ENCODE peak calls at places on chromosomes 1 and 21, in four cellular contexts. E is K562, I is HL-60, L is GM12891. J is an unnamed sample.

GRCh38 chr1:181152892-181153633 is 64.6 kb downstream of the IER5 start:
- DNase-seq in E (peak; percentile 90), I (peak; percentile 91), L (no peak), J (no peak)

GRCh38 chr1:229186373-229187056 is 84.4 kb upstream of the RAB4A start:
- DNase-seq in E (no peak), I (no peak), L (peak; percentile 65), J (peak; percentile 53)

GRCh38 chr1:229869225-229869624 is 197.8 kb upstream of the GALNT2 start:
- DNase-seq in E (no peak), I (no peak), L (no peak), J (no peak)

GRCh38 chr21:46199436-46200373 is 15.4 kb upstream of the SPATC1L start:
- DNase-seq in E (no peak), I (no peak), L (no peak), J (no peak)

GRCh38 chr1:53344921-53345838 is 17.3 kb upstream of the LRP8 start:
- DNase-seq in E (no peak), I (no peak), L (peak; percentile 50), J (peak; percentile 56)

GRCh38 chr1:115325876-115326275 is 12.2 kb downstream of the NGF start:
- DNase-seq in E (no peak), I (no peak), L (no peak), J (no peak)

GRCh38 chr1:111754964-111755320 is 759 bp upstream of the DDX20 start:
- DNase-seq in E (peak; percentile 56), I (peak; percentile 31), L (peak; percentile 24), J (no peak)

GRCh38 chr1:1890506-1891348 is at the start of gene GNB1:
- DNase-seq in E (peak; percentile 93), I (peak; percentile 77), L (peak; percentile 95), J (peak; percentile 48)

GRCh38 chr1:7401814-7402547 is 369.1 kb upstream of the VAMP3 start:
- DNase-seq in E (no peak), I (no peak), L (no peak), J (no peak)

GRCh38 chr1:101653482-101653946 is 343.2 kb downstream of the OLFM3 start:
- DNase-seq in E (no peak), I (no peak), L (no peak), J (no peak)

GRCh38 chr1:114819869-114820268 is 34.8 kb upstream of the SYCP1 start:
- DNase-seq in E (no peak), I (no peak), L (no peak), J (no peak)

GRCh38 chr1:226708342-226708780 is 30.7 kb downstream of the ITPKB start:
- DNase-seq in E (no peak), I (no peak), L (no peak), J (no peak)

GRCh38 chr21:44640761-44641160 is 3.6 kb downstream of the KRTAP10-10 start:
- DNase-seq in E (no peak), I (no peak), L (no peak), J (no peak)

GRCh38 chr21:27036736-27037301 is 69.9 kb upstream of the ADAMTS5 start:
- DNase-seq in E (no peak), I (no peak), L (no peak), J (no peak)

GRCh38 chr21:44299085-44299457 is 782 bp upstream of the PFKL start:
- DNase-seq in E (no peak), I (no peak), L (no peak), J (no peak)

GRCh38 chr1:2322593-2323295 is 68.6 kb downstream of the MORN1 start:
- DNase-seq in E (no peak), I (no peak), L (no peak), J (no peak)

GRCh38 chr1:207890136-207890738 is 20.7 kb downstream of the CD34 start:
- DNase-seq in E (no peak), I (peak; percentile 31), L (no peak), J (no peak)

GRCh38 chr1:39508857-39509305 is 17.4 kb downstream of the BMP8A start:
- DNase-seq in E (peak; percentile 29), I (no peak), L (peak; percentile 53), J (no peak)

GRCh38 chr1:23101891-23102688 is 66.6 kb downstream of the LUZP1 start:
- DNase-seq in E (no peak), I (no peak), L (no peak), J (no peak)

GRCh38 chr1:225882699-225883615 is 777 bp upstream of the TMEM63A start:
- DNase-seq in E (peak; percentile 77), I (peak; percentile 23), L (peak; percentile 68), J (no peak)

GRCh38 chr21:45427331-45428271 is 22.6 kb downstream of the COL18A1 start:
- DNase-seq in E (peak; percentile 84), I (no peak), L (no peak), J (no peak)

GRCh38 chr1:36389960-36390359 is 4.2 kb upstream of the STK40 start:
- DNase-seq in E (no peak), I (no peak), L (no peak), J (no peak)

GRCh38 chr1:91015794-91016550 is 5.9 kb downstream of the ZNF644 start:
- DNase-seq in E (no peak), I (no peak), L (no peak), J (no peak)

GRCh38 chr1:114589122-114589521 is 7.7 kb upstream of the BCAS2 start:
- DNase-seq in E (no peak), I (no peak), L (no peak), J (no peak)

GRCh38 chr1:242585616-242586354 is 61.3 kb upstream of the PLD5 start:
- DNase-seq in E (no peak), I (no peak), L (no peak), J (no peak)

GRCh38 chr1:116411784-116412479 is 38.9 kb downstream of the ATP1A1 start:
- DNase-seq in E (no peak), I (no peak), L (no peak), J (no peak)

GRCh38 chr1:40059292-40059959 is 18.9 kb downstream of the CAP1 start:
- DNase-seq in E (peak; percentile 36), I (peak; percentile 74), L (no peak), J (no peak)

GRCh38 chr1:51214615-51215131 is 21.4 kb upstream of the RNF11 start:
- DNase-seq in E (no peak), I (peak; percentile 76), L (no peak), J (no peak)

GRCh38 chr1:1683104-1683905 is 9.3 kb downstream of the SLC35E2B start:
- DNase-seq in E (peak; percentile 13), I (no peak), L (peak; percentile 5), J (no peak)

GRCh38 chr1:221756830-221757551 is 15.1 kb upstream of the DUSP10 start:
- DNase-seq in E (no peak), I (no peak), L (no peak), J (peak; percentile 66)

GRCh38 chr1:67213164-67213563 is 46.9 kb downstream of the IL23R start:
- DNase-seq in E (peak; percentile 39), I (peak; percentile 9), L (no peak), J (no peak)

GRCh38 chr1:110049801-110050601 is 15.6 kb downstream of the STRIP1 start:
- DNase-seq in E (no peak), I (no peak), L (no peak), J (no peak)

GRCh38 chr1:50796277-50796676 is 163.8 kb downstream of the FAF1 start:
- DNase-seq in E (no peak), I (no peak), L (no peak), J (no peak)

GRCh38 chr1:63152572-63152971 is 169.8 kb upstream of the FOXD3 start:
- DNase-seq in E (no peak), I (no peak), L (no peak), J (no peak)

GRCh38 chr21:29315155-29315749 is 16.5 kb downstream of the BACH1 start:
- DNase-seq in E (no peak), I (no peak), L (no peak), J (no peak)

GRCh38 chr1:198326915-198327314 is 170.1 kb downstream of the NEK7 start:
- DNase-seq in E (no peak), I (no peak), L (no peak), J (no peak)

GRCh38 chr1:44698138-44698537 is 23.6 kb downstream of the ARMH1 start:
- DNase-seq in E (no peak), I (no peak), L (no peak), J (no peak)

GRCh38 chr1:44705470-44705869 is 25.5 kb downstream of the RNU5D-1 start:
- DNase-seq in E (no peak), I (no peak), L (no peak), J (no peak)

GRCh38 chr1:44701141-44701573 is 26.6 kb downstream of the ARMH1 start:
- DNase-seq in E (no peak), I (no peak), L (no peak), J (no peak)

GRCh38 chr1:44696789-44697188 is 22.3 kb downstream of the ARMH1 start:
- DNase-seq in E (no peak), I (peak; percentile 82), L (no peak), J (no peak)

GRCh38 chr1:44700573-44700972 is 26.1 kb downstream of the ARMH1 start:
- DNase-seq in E (no peak), I (no peak), L (no peak), J (no peak)
- TF ChIP-seq SPI1 in E (no peak), I (no peak), L (no peak), J (no peak)

DNA sequence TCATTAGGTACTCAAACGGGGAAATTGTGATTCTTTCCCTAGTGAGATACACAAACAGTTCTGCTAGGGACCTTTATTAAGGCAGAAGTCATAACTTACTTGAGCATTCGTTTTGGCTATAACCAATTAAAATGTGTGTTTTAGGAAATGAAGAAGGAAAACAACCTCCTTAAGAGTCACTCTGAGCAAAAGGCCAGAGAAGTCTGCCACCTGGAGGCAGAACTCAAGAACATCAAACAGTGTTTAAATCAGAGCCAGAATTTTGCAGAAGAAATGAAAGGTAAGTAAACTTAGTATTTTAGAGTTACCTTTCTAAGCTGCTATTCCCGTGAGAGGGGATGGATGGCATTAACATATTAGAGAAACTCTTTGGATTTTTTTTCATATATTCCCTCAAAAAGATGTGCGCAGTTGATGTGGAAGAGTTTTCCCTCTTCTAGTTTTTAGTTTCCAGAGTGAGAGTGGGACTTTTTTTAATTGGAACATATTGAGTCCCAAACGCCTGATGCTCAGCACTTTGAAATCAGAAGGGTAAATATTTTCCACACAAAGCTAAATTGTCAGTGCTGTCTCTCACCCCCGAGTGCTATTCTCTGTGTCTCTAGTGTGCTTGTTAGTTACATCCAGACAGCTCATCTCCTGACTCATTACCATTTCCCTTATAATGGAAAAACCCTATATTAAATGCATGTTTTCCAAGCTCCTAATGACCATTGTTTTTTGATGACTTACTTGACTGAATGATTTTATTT is 34.9 kb downstream of the CENPF start:
- DNase-seq in E (no peak), I (no peak), L (no peak), J (no peak)
- TF ChIP-seq SPI1 in E (no peak), I (no peak), L (no peak), J (no peak)

GRCh38 chr1:12539705-12540579 is 78.1 kb downstream of the DHRS3 start:
- DNase-seq in E (no peak), I (no peak), L (no peak), J (no peak)

GRCh38 chr1:12542138-12542465 is 75.9 kb downstream of the DHRS3 start:
- DNase-seq in E (no peak), I (no peak), L (no peak), J (no peak)

GRCh38 chr1:12540580-12541273 is 77.3 kb downstream of the DHRS3 start:
- DNase-seq in E (no peak), I (no peak), L (no peak), J (no peak)

GRCh38 chr1:12542596-12543592 is 75.1 kb downstream of the DHRS3 start:
- DNase-seq in E (no peak), I (no peak), L (no peak), J (no peak)

GRCh38 chr1:12541274-12542137 is 76.5 kb downstream of the DHRS3 start:
- DNase-seq in E (peak; percentile 84), I (no peak), L (no peak), J (no peak)
- TF ChIP-seq SPI1 in E (peak; percentile 19), I (no peak), L (no peak), J (no peak)

GRCh38 chr1:37544530-37544929 is 9.6 kb downstream of the SNIP1 start:
- DNase-seq in E (no peak), I (no peak), L (no peak), J (no peak)
- TF ChIP-seq SPI1 in E (no peak), I (no peak), L (no peak), J (no peak)

J was measured in GM12878.